ENCODE peak calls at places on chromosome 12, in ten cellular contexts. D, H, A, X, I, R, V, K, F and Z are unnamed samples.

GRCh38 chr12:97335093-97335492 is 127.5 kb upstream of the RMST start:
- DNase-seq in D (no peak), H (no peak), A (no peak), X (no peak), I (no peak), R (no peak), V (no peak), K (no peak), F (no peak), Z (no peak)

GRCh38 chr12:86331457-86331856 is 75.3 kb upstream of the MGAT4C start:
- DNase-seq in D (no peak), H (peak), A (no peak), X (no peak), I (no peak), R (no peak), V (no peak), K (no peak), F (no peak), Z (no peak)

GRCh38 chr12:119578112-119578511 is 15.5 kb upstream of the TMEM233 start:
- DNase-seq in D (no peak), H (no peak), A (peak), X (peak), I (no peak), R (no peak), V (no peak), K (no peak), F (no peak), Z (no peak)

GRCh38 chr12:5442251-5443006 is 10.5 kb downstream of the NTF3 start:
- DNase-seq in D (no peak), H (peak), A (peak), X (peak), I (no peak), R (no peak), V (no peak), K (no peak), F (peak), Z (peak)

GRCh38 chr12:23431006-23431405 is 518.5 kb downstream of the SOX5 start:
- DNase-seq in D (no peak), H (no peak), A (no peak), X (no peak), I (no peak), R (no peak), V (no peak), K (no peak), F (no peak), Z (no peak)

GRCh38 chr12:130871286-130872178 is at the start of gene RAN:
- DNase-seq in D (peak), H (peak), A (peak), X (peak), I (peak), R (peak), V (peak), K (peak), F (peak), Z (peak)

GRCh38 chr12:93200291-93200917 is 177.3 kb upstream of the NUDT4 start:
- DNase-seq in D (no peak), H (no peak), A (peak), X (no peak), I (no peak), R (no peak), V (no peak), K (no peak), F (peak), Z (peak)

GRCh38 chr12:109586385-109587296 is 13.0 kb downstream of the MVK start:
- DNase-seq in D (no peak), H (no peak), A (no peak), X (no peak), I (no peak), R (no peak), V (no peak), K (no peak), F (no peak), Z (no peak)

GRCh38 chr12:58202933-58203713 is 261.8 kb downstream of the ATP23 start:
- DNase-seq in D (no peak), H (no peak), A (peak), X (no peak), I (no peak), R (no peak), V (no peak), K (no peak), F (no peak), Z (no peak)

GRCh38 chr12:88308825-88309224 is 166.7 kb downstream of the TMTC3 start:
- DNase-seq in D (no peak), H (no peak), A (peak), X (peak), I (no peak), R (no peak), V (no peak), K (no peak), F (no peak), Z (peak)

GRCh38 chr12:106913456-106913855 is 42.3 kb upstream of the TMEM263 start:
- DNase-seq in D (no peak), H (no peak), A (no peak), X (no peak), I (no peak), R (no peak), V (no peak), K (no peak), F (no peak), Z (no peak)

GRCh38 chr12:102539651-102540553 is 59.5 kb upstream of the IGF1 start:
- DNase-seq in D (no peak), H (peak), A (peak), X (no peak), I (no peak), R (no peak), V (no peak), K (no peak), F (no peak), Z (peak)

GRCh38 chr12:22731231-22731630 is 106.3 kb downstream of the ETNK1 start:
- DNase-seq in D (no peak), H (no peak), A (no peak), X (no peak), I (no peak), R (no peak), V (no peak), K (no peak), F (no peak), Z (no peak)

GRCh38 chr12:44015333-44015941 is 179.6 kb downstream of the TMEM117 start:
- DNase-seq in D (no peak), H (no peak), A (peak), X (peak), I (no peak), R (no peak), V (no peak), K (no peak), F (peak), Z (peak)

GRCh38 chr12:29082522-29082921 is 66.6 kb upstream of the FAR2 start:
- DNase-seq in D (no peak), H (no peak), A (no peak), X (no peak), I (no peak), R (no peak), V (no peak), K (no peak), F (peak), Z (peak)

GRCh38 chr12:43891856-43892574 is 56.1 kb downstream of the TMEM117 start:
- DNase-seq in D (no peak), H (no peak), A (no peak), X (peak), I (no peak), R (no peak), V (no peak), K (no peak), F (no peak), Z (no peak)

GRCh38 chr12:51393676-51394545 is 2.7 kb upstream of the GALNT6 start:
- DNase-seq in D (no peak), H (peak), A (peak), X (peak), I (no peak), R (no peak), V (no peak), K (no peak), F (peak), Z (peak)

GRCh38 chr12:51390457-51391046 is 654 bp downstream of the GALNT6 start:
- DNase-seq in D (no peak), H (no peak), A (no peak), X (peak), I (no peak), R (no peak), V (no peak), K (no peak), F (peak), Z (no peak)

GRCh38 chr12:51391047-51391837 is at the start of gene GALNT6:
- DNase-seq in D (peak), H (peak), A (no peak), X (peak), I (peak), R (peak), V (peak), K (peak), F (peak), Z (no peak)

GRCh38 chr12:51395283-51396230 is 4.4 kb upstream of the GALNT6 start:
- DNase-seq in D (no peak), H (peak), A (no peak), X (no peak), I (no peak), R (no peak), V (no peak), K (no peak), F (peak), Z (no peak)

GRCh38 chr12:51392556-51393237 is 1.5 kb upstream of the GALNT6 start:
- DNase-seq in D (peak), H (peak), A (no peak), X (no peak), I (no peak), R (no peak), V (no peak), K (no peak), F (peak), Z (no peak)
- H3K4me3 ChIP-seq in D (no peak), H (peak), A (peak), X (peak), I (peak), R (peak), V (peak), K (peak), F (peak), Z (peak)

GRCh38 chr12:112243255-112243965 is 118.0 kb downstream of the TRAFD1 start:
- DNase-seq in D (no peak), H (no peak), A (no peak), X (no peak), I (no peak), R (no peak), V (no peak), K (no peak), F (no peak), Z (no peak)
- TF ChIP-seq CTCF in D (no peak), H (no peak), A (no peak), X (no peak), I (no peak), R (no peak), V (no peak), K (no peak), F (no peak), Z (no peak)

DNA sequence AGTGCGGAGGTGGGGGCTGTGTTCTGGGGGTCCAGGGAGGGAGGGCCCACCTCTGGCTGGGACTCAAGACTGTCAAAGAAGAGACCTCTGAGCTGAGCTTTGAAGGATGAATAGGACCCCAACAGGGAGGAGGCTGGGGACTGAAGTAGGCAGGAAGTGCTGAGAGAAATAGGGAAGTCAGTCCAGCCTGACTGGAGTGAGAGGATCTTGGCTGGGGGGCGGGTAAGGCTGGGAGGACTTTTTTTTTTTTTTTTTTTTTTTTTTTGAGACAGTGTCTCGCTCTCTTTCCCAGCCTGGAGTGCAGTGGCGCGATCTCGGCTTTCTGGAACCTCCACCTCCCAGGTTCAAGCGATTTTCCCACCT is 8.0 kb upstream of the RACGAP1 start:
- DNase-seq in D (no peak), H (no peak), A (no peak), X (no peak), I (peak), R (no peak), V (no peak), K (no peak), F (no peak), Z (no peak)
- H3K4me3 ChIP-seq in D (no peak), H (no peak), A (no peak), X (no peak), I (peak), R (peak), V (peak), K (peak), F (no peak), Z (no peak)

GRCh38 chr12:98416845-98417244 is 98.5 kb upstream of the TMPO start:
- DNase-seq in D (no peak), H (no peak), A (peak), X (peak), I (no peak), R (no peak), V (no peak), K (no peak), F (peak), Z (peak)
- TF ChIP-seq CTCF in D (no peak), H (peak), A (peak), X (peak), I (peak), R (peak), V (peak), K (no peak), F (peak), Z (peak)

DNA sequence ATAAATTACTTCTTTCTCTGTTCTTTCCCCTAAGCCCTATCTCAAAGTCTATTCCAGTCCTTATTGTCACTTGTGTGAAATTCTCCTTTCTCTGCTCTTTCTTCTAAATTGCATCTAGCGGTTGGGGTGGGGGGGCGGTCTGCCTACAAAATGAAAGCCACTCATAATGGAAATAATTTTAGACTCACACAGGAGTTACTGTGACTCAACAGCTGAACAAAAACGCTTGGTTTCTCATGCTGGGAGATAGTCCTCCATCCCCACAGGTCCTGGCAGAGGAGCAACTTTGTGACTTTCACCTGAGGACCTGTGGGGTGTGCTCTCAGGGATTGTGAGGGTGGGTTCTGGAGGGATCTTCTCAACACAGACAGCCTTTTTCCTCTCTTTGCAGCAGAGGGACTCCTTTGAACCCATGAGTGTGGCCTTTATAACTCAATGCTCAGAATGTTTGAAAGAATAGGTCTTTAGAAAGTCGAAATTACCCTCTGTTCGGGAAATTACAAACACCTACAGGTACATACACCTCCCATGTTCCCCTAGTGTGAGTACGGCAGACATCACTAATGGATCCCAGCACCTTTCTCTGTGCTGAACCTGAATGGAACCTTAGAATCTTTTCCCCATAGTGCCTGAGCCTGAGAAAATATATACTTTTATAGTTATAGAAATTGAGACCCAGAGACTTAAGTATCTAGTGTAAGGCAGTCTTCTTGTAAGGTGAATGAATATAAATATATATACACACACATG is 109.7 kb downstream of the CHST11 start:
- DNase-seq in D (no peak), H (no peak), A (no peak), X (no peak), I (no peak), R (no peak), V (no peak), K (no peak), F (no peak), Z (no peak)
- H3K4me3 ChIP-seq in D (no peak), H (no peak), A (no peak), X (no peak), I (no peak), R (no peak), V (no peak), K (no peak), F (no peak), Z (no peak)

GRCh38 chr12:125198647-125199046 is 133.4 kb downstream of the AACS start:
- DNase-seq in D (no peak), H (no peak), A (no peak), X (no peak), I (no peak), R (no peak), V (no peak), K (no peak), F (no peak), Z (no peak)
- TF ChIP-seq CTCF in D (no peak), H (peak), A (no peak), X (no peak), I (no peak), R (no peak), V (no peak), K (no peak), F (no peak), Z (no peak)

DNA sequence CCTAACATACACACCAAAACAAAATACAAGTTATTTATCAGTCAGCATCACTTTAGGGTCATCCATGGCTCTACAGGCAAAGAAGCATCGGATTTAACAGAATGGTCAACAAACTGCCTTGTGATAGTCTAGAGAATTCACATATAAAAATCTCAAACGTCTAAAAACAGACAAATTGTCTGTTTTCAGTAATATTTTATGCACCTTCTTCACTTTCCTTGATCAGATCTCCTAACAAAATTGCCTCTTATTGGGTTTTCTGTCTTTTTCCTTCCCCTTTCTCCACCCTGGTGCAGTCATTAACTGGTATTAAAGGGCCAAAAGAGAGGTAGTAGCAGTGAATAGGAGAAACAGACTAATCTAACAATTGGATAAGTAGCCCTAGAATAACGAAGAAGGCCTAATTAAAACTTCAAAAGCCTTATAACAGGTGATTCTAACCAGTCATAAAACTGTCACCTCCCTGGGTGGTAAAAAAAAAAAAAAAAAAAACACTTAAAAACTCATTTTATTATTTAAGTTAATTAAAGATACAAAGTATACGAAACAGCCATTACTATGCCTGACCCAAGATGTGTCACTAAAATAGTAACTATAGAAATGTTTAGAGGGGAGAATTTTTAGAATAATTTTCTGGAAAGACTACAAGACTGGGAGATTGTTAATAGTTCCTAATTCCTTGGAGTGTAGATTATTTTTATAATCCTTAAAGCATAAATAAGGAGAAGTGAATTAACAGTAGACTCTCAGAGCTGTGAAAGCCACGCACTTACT is 1.5 kb downstream of the KIF21A start:
- DNase-seq in D (no peak), H (no peak), A (no peak), X (no peak), I (no peak), R (no peak), V (no peak), K (no peak), F (no peak), Z (no peak)
- H3K4me3 ChIP-seq in D (no peak), H (peak), A (peak), X (peak), I (peak), R (peak), V (peak), K (peak), F (peak), Z (no peak)

GRCh38 chr12:98645572-98646067 is 530 bp downstream of the APAF1 start:
- DNase-seq in D (no peak), H (peak), A (no peak), X (peak), I (no peak), R (no peak), V (no peak), K (peak), F (no peak), Z (peak)

GRCh38 chr12:98644433-98644711 is 216 bp downstream of the IKBIP start:
- DNase-seq in D (no peak), H (peak), A (no peak), X (no peak), I (no peak), R (no peak), V (no peak), K (peak), F (no peak), Z (no peak)

GRCh38 chr12:98646165-98646764 is 1.2 kb downstream of the APAF1 start:
- DNase-seq in D (no peak), H (no peak), A (peak), X (peak), I (no peak), R (no peak), V (no peak), K (no peak), F (peak), Z (peak)

GRCh38 chr12:98639526-98639925 is 5.1 kb downstream of the IKBIP start:
- DNase-seq in D (no peak), H (no peak), A (no peak), X (no peak), I (no peak), R (no peak), V (no peak), K (no peak), F (no peak), Z (no peak)

DNA sequence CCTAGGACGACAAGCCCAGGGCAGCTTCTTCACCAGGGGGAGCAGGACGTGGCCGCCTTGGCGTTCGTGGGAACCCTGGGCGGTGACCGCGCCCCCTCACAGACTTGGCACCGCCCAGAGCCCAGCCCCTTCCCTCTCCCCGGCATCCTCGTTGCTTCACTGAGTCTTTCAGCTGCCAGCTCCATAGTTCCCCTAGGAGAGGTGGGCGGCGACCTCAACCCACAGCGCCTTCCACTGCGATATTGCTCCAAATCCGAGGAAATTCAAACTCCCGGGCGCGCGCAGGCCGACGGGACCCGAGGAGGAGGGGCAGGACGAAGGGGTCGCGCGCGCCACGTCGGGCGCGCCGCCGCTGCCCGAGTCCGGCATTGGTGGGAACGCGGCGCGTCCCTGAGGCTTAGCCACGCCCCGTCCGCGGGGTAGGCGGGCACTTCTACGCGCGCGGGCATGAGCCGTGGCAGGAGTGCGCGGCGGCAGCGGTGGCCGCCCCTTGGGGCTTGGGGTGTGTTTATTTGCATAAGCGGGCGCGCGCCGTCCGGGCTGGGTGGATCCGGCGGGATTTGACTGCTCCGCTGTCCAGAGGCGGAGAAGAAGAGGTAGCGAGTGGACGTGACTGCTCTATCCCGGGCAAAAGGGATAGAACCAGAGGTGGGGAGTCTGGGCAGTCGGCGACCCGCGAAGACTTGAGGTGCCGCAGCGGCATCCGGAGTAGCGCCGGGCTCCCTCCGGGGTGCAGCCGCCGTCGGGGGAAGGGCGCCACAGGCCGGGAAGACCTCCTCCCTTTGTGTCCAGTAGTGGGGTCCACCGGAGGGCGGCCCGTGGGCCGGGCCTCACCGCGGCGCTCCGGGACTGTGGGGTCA is at the start of the genes APAF1 and IKBIP:
- DNase-seq in D (peak), H (peak), A (peak), X (peak), I (peak), R (peak), V (peak), K (peak), F (peak), Z (peak)
- TF ChIP-seq CTCF in D (no peak), H (peak), A (no peak), X (no peak), I (no peak), R (no peak), V (peak), K (no peak), F (no peak), Z (no peak)

GRCh38 chr12:1444142-1444516 is 150.3 kb downstream of the FBXL14 start:
- DNase-seq in D (no peak), H (no peak), A (no peak), X (no peak), I (no peak), R (no peak), V (no peak), K (no peak), F (no peak), Z (no peak)
- H3K4me3 ChIP-seq in D (no peak), H (no peak), A (no peak), X (no peak), I (no peak), R (no peak), V (peak), K (no peak), F (no peak), Z (no peak)